ENCODE peak calls at places on chromosomes 6 and 20, in five cellular contexts. V is mucosa of descending colon, S is HT-29, B is globus pallidus, Q is EL. I is an unnamed sample.

GRCh38 chr6:170087946-170088348 is 202.9 kb downstream of the DLL1 start:
- DNase-seq in Q (no peak), B (no peak), S (no peak), V (peak; percentile 60), I (peak; percentile 36)

GRCh38 chr6:108350528-108350927 is 55.7 kb downstream of the AFG1L start:
- DNase-seq in B (no peak), S (no peak), Q (no peak), V (no peak), I (no peak)

GRCh38 chr6:27260836-27261375 is 13.4 kb downstream of the PRSS16 start:
- DNase-seq in S (no peak), V (no peak), Q (no peak), B (no peak), I (no peak)

GRCh38 chr20:31547017-31547675 is 32.9 kb downstream of the HM13 start:
- DNase-seq in B (peak; percentile 80), V (peak; percentile 88), S (peak; percentile 93), Q (peak; percentile 88), I (peak; percentile 78)

GRCh38 chr6:7730411-7730810 is 4.5 kb downstream of the BMP6 start:
- DNase-seq in B (no peak), S (no peak), Q (no peak), V (no peak), I (no peak)

GRCh38 chr6:6925391-6926164 is 182.2 kb upstream of the RREB1 start:
- DNase-seq in Q (peak; percentile 50), B (no peak), V (no peak), S (no peak), I (no peak)

GRCh38 chr6:11275598-11275997 is 43.1 kb upstream of the NEDD9 start:
- DNase-seq in S (peak; percentile 87), B (no peak), Q (no peak), V (no peak), I (no peak)

GRCh38 chr6:127289934-127290333 is 23.3 kb downstream of the RNF146 start:
- DNase-seq in V (no peak), S (no peak), B (no peak), Q (no peak), I (no peak)

GRCh38 chr20:31972481-31973386 is 4.8 kb downstream of the XKR7 start:
- DNase-seq in B (no peak), V (no peak), S (no peak), Q (peak; percentile 85), I (no peak)

GRCh38 chr20:23668477-23668951 is 20.3 kb downstream of the CST4 start:
- DNase-seq in S (peak; percentile 82), Q (peak; percentile 60), B (peak; percentile 14), V (peak; percentile 39), I (no peak)

GRCh38 chr6:20706293-20707165 is 172.3 kb downstream of the CDKAL1 start:
- DNase-seq in Q (peak; percentile 13), V (no peak), B (no peak), S (peak; percentile 41), I (no peak)

GRCh38 chr20:23606652-23607049 is 934 bp upstream of the CST9 start:
- DNase-seq in Q (peak; percentile 76), S (peak; percentile 81), V (peak; percentile 84), B (peak; percentile 46), I (peak; percentile 30)

GRCh38 chr20:35007413-35007812 is 51.7 kb downstream of the MYH7B start:
- DNase-seq in V (peak; percentile 4), S (no peak), B (no peak), Q (no peak), I (no peak)

GRCh38 chr6:168345896-168346754 is 26.5 kb upstream of the DACT2 start:
- DNase-seq in Q (no peak), V (no peak), B (no peak), S (no peak), I (no peak)

GRCh38 chr6:157075549-157076426 is 247.5 kb downstream of the TMEM242 start:
- DNase-seq in S (no peak), B (no peak), Q (peak; percentile 62), V (no peak), I (peak; percentile 49)

GRCh38 chr20:25269057-25269832 is 21.4 kb downstream of the PYGB start:
- DNase-seq in V (no peak), B (no peak), S (no peak), Q (no peak), I (no peak)

GRCh38 chr20:32527447-32528055 is 57.6 kb downstream of the NOL4L start:
- DNase-seq in S (no peak), B (no peak), V (no peak), Q (no peak), I (no peak)

GRCh38 chr6:36180126-36180525 is 16.4 kb upstream of the BRPF3 start:
- DNase-seq in B (no peak), Q (no peak), V (no peak), S (no peak), I (no peak)

GRCh38 chr6:111975501-111975900 is 78.4 kb upstream of the CCN6 start:
- DNase-seq in S (no peak), B (no peak), Q (no peak), V (no peak), I (no peak)

GRCh38 chr6:33117826-33118277 is 42.1 kb downstream of the HLA-DPB1 start:
- DNase-seq in Q (no peak), V (no peak), S (no peak), B (no peak), I (no peak)

GRCh38 chr6:108576724-108577123 is 16.0 kb downstream of the FOXO3 start:
- DNase-seq in Q (no peak), B (no peak), S (no peak), V (no peak), I (no peak)

GRCh38 chr20:53948383-53949318 is 121.7 kb downstream of the BCAS1 start:
- DNase-seq in Q (no peak), B (no peak), S (no peak), V (no peak), I (no peak)